ENCODE peak calls at places on chromosomes 11 and 22, in five cellular contexts. U is aorta, Y is GM12865, F is NT2/D1, T is astrocyte. J is an unnamed sample.
A peak's percentile ranks its signal among the peaks of the same experiment; 100 is the strongest.

GRCh38 chr11:79314906-79315689 is 125.7 kb downstream of the TENM4 start:
- DNase-seq in U (no peak), F (no peak), T (no peak), Y (peak; percentile 2), J (peak; percentile 80)

GRCh38 chr11:118215262-118215661 is 9.5 kb downstream of the JAML start:
- DNase-seq in F (no peak), Y (peak; percentile 48), T (no peak), U (no peak), J (no peak)

GRCh38 chr11:78045851-78046485 is 17.7 kb upstream of the THRSP start:
- DNase-seq in Y (peak; percentile 65), U (peak; percentile 87), T (peak; percentile 32), F (peak; percentile 35), J (peak; percentile 76)

GRCh38 chr11:67632982-67633755 is 3.4 kb upstream of the NUDT8 start:
- DNase-seq in U (no peak), T (no peak), Y (no peak), F (no peak), J (no peak)

GRCh38 chr11:34406413-34406812 is 32.3 kb upstream of the CAT start:
- DNase-seq in U (no peak), T (no peak), Y (no peak), F (no peak), J (no peak)

GRCh38 chr11:71418643-71419042 is 29.6 kb downstream of the DHCR7 start:
- DNase-seq in U (no peak), F (no peak), Y (peak; percentile 74), T (no peak), J (no peak)

GRCh38 chr11:73978576-73979086 is 4.0 kb downstream of the UCP2 start:
- DNase-seq in U (peak; percentile 15), F (no peak), T (peak; percentile 10), Y (no peak), J (no peak)

GRCh38 chr22:28019360-28019759 is 100.3 kb upstream of the PITPNB start:
- DNase-seq in F (no peak), U (no peak), Y (no peak), T (peak; percentile 14), J (no peak)

GRCh38 chr11:113351061-113351460 is 36.5 kb upstream of the ANKK1 start:
- DNase-seq in T (no peak), F (no peak), U (no peak), Y (no peak), J (no peak)

GRCh38 chr22:22129387-22129786 is 115.2 kb upstream of the VPREB1 start:
- DNase-seq in T (no peak), U (no peak), F (no peak), Y (no peak), J (no peak)

GRCh38 chr11:72589802-72590761 is 84.1 kb downstream of the PDE2A start:
- DNase-seq in Y (peak; percentile 41), U (peak; percentile 58), T (no peak), F (peak; percentile 62), J (peak; percentile 77)

GRCh38 chr11:64581057-64581523 is 9.9 kb upstream of the SLC22A12 start:
- DNase-seq in T (no peak), Y (no peak), F (no peak), U (peak; percentile 37), J (no peak)

GRCh38 chr11:47406896-47407745 is 1.3 kb upstream of the SLC39A13 start:
- DNase-seq in U (no peak), F (no peak), Y (peak; percentile 43), T (no peak), J (no peak)

GRCh38 chr11:94583885-94584500 is 16.8 kb downstream of the PIWIL4 start:
- DNase-seq in U (no peak), T (no peak), Y (peak; percentile 78), F (no peak), J (no peak)

GRCh38 chr22:25751174-25751581 is 9.2 kb downstream of the MYO18B start:
- DNase-seq in U (peak; percentile 5), F (no peak), Y (no peak), T (no peak), J (no peak)

GRCh38 chr11:35619030-35619753 is 932 bp downstream of the FJX1 start:
- DNase-seq in F (no peak), Y (peak; percentile 77), T (peak; percentile 44), U (peak; percentile 48), J (peak; percentile 55)

GRCh38 chr11:93225642-93226041 is 27.9 kb upstream of the SLC36A4 start:
- DNase-seq in U (no peak), Y (peak; percentile 18), F (no peak), T (no peak), J (no peak)

GRCh38 chr11:109968299-109968698 is 124.9 kb upstream of the ZC3H12C start:
- DNase-seq in T (no peak), Y (peak; percentile 49), U (no peak), F (no peak), J (no peak)
- H3K4me3 ChIP-seq in T (no peak overlapping the region), Y (no peak overlapping the region), U (no peak overlapping the region), F (no peak overlapping the region), J (no peak overlapping the region)

DNA sequence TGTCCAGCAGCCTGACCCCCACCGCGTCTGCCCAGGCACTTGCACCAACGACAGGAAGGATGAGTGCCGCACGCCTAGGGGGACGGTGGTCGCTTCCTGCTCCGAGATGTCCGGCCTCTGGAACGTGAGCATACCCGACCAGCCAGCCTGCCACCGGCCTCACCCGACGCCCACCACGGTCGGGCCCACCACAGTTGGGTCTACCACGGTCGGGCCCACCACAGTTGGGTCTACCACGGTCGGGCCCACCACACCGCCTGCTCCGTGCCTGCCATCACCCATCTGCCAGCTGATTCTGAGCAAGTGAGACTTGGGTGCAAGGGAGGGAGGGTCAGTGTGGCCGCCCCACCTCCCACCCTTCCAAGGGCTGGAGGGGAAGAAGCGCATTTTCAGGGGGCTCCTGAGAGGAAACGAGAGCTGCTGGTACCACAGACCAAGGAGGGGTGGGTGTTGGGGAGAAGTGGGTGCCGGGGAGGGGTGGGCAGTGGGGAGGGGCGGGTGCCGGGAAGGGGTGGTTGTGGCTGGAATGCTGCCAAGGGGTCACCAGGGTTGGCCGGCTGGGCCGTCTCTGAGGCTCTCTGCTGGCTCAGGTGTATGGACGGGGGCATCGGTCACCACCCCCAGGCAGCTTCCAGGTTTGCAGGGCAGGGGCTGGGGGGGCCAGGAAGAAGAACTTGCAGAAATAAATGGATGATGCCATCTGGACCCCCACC is 27.7 kb upstream of the MUC5B start:
- DNase-seq in U (peak; percentile 28), Y (no peak), T (no peak), F (no peak), J (no peak)
- H3K4me3 ChIP-seq in U (no peak overlapping the region), Y (no peak overlapping the region), T (no peak overlapping the region), F (no peak overlapping the region), J (no peak overlapping the region)

GRCh38 chr11:3165916-3166267 is 782 bp upstream of the OSBPL5 start:
- DNase-seq in Y (no peak), F (no peak), U (peak; percentile 29), T (no peak), J (no peak)
- H3K4me3 ChIP-seq in Y (no peak overlapping the region), F (no peak overlapping the region), U (no peak overlapping the region), T (no peak overlapping the region), J (no peak overlapping the region)

GRCh38 chr11:65917434-65918210 is 1.2 kb downstream of the C11orf68 start:
- DNase-seq in U (no peak), Y (no peak), T (no peak), F (no peak), J (no peak)

GRCh38 chr11:65915821-65916251 is 3.0 kb downstream of the C11orf68 start:
- DNase-seq in F (peak; percentile 62), T (peak; percentile 94), Y (no peak), U (peak; percentile 94), J (no peak)

GRCh38 chr11:65917077-65917433 is 1.8 kb downstream of the C11orf68 start:
- DNase-seq in F (no peak), T (no peak), U (no peak), Y (no peak), J (no peak)

GRCh38 chr11:65916391-65916790 is 2.5 kb downstream of the C11orf68 start:
- DNase-seq in T (no peak), F (no peak), Y (no peak), U (no peak), J (no peak)

GRCh38 chr11:65915101-65915820 is 3.6 kb downstream of the C11orf68 start:
- DNase-seq in T (no peak), Y (no peak), U (no peak), F (no peak), J (no peak)
- H3K4me3 ChIP-seq in T (no peak overlapping the region), Y (no peak overlapping the region), U (no peak overlapping the region), F (no peak overlapping the region), J (no peak overlapping the region)

GRCh38 chr22:43824724-43825485 is 12.8 kb upstream of the EFCAB6 start:
- DNase-seq in T (no peak), F (no peak), Y (no peak), U (no peak), J (no peak)

GRCh38 chr22:43827336-43827735 is 15.2 kb upstream of the EFCAB6 start:
- DNase-seq in U (no peak), Y (no peak), F (no peak), T (no peak), J (no peak)

GRCh38 chr22:43827926-43828710 is 16.0 kb upstream of the EFCAB6 start:
- DNase-seq in T (no peak), U (no peak), F (no peak), Y (no peak), J (no peak)

GRCh38 chr22:43825651-43826050 is 13.5 kb upstream of the EFCAB6 start:
- DNase-seq in U (no peak), F (no peak), Y (no peak), T (no peak), J (no peak)

GRCh38 chr22:43826142-43827093 is 14.3 kb upstream of the EFCAB6 start:
- DNase-seq in U (no peak), T (peak; percentile 77), F (no peak), Y (peak; percentile 20), J (no peak)
- H3K4me3 ChIP-seq in U (no peak overlapping the region), T (peak overlapping the region; percentile 43), F (no peak overlapping the region), Y (no peak overlapping the region), J (no peak overlapping the region)

GRCh38 chr22:44330188-44330726 is 17.5 kb upstream of the SHISAL1 start:
- DNase-seq in T (no peak), Y (no peak), U (no peak), F (no peak), J (no peak)
- H3K4me3 ChIP-seq in T (no peak overlapping the region), Y (no peak overlapping the region), U (no peak overlapping the region), F (no peak overlapping the region), J (peak overlapping the region; percentile 51)

J was measured in cardiac muscle cell.